ENCODE peak calls at places on chromosome X, in five cellular contexts. F is hypothalamus, V is GM19239, S is HuH-7.5, L is WERI-Rb-1. O is an unnamed sample.

GRCh38 chrX:19752043-19752442 is 135.4 kb downstream of the SH3KBP1 start:
- DNase-seq in F (no peak), V (no peak), S (no peak), L (no peak), O (no peak)

GRCh38 chrX:150408007-150408406 is 44.9 kb downstream of the MAMLD1 start:
- DNase-seq in F (no peak), V (no peak), S (no peak), L (no peak), O (no peak)

GRCh38 chrX:38656350-38656915 is 95.1 kb downstream of the TSPAN7 start:
- DNase-seq in F (no peak), V (no peak), S (no peak), L (peak; percentile 34), O (no peak)

GRCh38 chrX:122907375-122907774 is 276.7 kb upstream of the GRIA3 start:
- DNase-seq in F (no peak), V (no peak), S (no peak), L (no peak), O (no peak)

GRCh38 chrX:133958997-133959688 is 26.3 kb downstream of the GPC3 start:
- DNase-seq in F (no peak), V (no peak), S (no peak), L (no peak), O (no peak)

GRCh38 chrX:66756717-66757116 is 117.8 kb upstream of the EDA2R start:
- DNase-seq in F (no peak), V (no peak), S (no peak), L (no peak), O (no peak)

GRCh38 chrX:153444333-153445011 is 1.4 kb downstream of the TREX2 start:
- DNase-seq in F (no peak), V (no peak), S (no peak), L (no peak), O (no peak)

GRCh38 chrX:153766098-153766817 is 2.2 kb downstream of the PLXNB3 start:
- DNase-seq in F (peak; percentile 44), V (no peak), S (no peak), L (peak; percentile 36), O (peak; percentile 37)

GRCh38 chrX:21004835-21005234 is 369.4 kb upstream of the CNKSR2 start:
- DNase-seq in F (no peak), V (no peak), S (no peak), L (no peak), O (no peak)

GRCh38 chrX:18455384-18455783 is 30.0 kb downstream of the CDKL5 start:
- DNase-seq in F (no peak), V (no peak), S (no peak), L (no peak), O (no peak)

O was measured in neural progenitor cell.